ENCODE peak calls at places on chromosomes 5 and 9, in ten cellular contexts. M is adrenal gland, Z is suprapubic skin, L is IMR-90, H is breast epithelium, F is transverse colon, I is H1, Y is heart left ventricle, N is Peyer's patch, R is uterus. V is an unnamed sample. For H3K27me3, the result is how much of the 10 kb centered on the place peaks cover.

GRCh38 chr9:20200900-20201495 is 412.2 kb upstream of the SLC24A2 start:
- DNase-seq in M (no peak), Z (no peak), L (no peak), H (no peak), F (no peak), I (no peak), Y (no peak), N (no peak), R (no peak), V (no peak)

GRCh38 chr9:96491079-96491879 is 41.3 kb downstream of the HABP4 start:
- DNase-seq in M (peak), Z (no peak), L (peak), H (no peak), F (no peak), I (no peak), Y (no peak), N (no peak), R (no peak), V (no peak)

GRCh38 chr9:109880276-109881169 is 100.5 kb downstream of the PALM2AKAP2 start:
- DNase-seq in M (no peak), Z (no peak), L (peak), H (no peak), F (no peak), I (peak), Y (no peak), N (peak), R (no peak), V (no peak)

GRCh38 chr9:16275795-16276624 is 594.5 kb downstream of the BNC2 start:
- DNase-seq in M (no peak), Z (no peak), L (no peak), H (peak), F (no peak), I (no peak), Y (no peak), N (no peak), R (no peak), V (peak)

GRCh38 chr9:129635099-129635803 is 6.7 kb downstream of the ASB6 start:
- DNase-seq in M (no peak), Z (peak), L (no peak), H (no peak), F (no peak), I (no peak), Y (no peak), N (no peak), R (no peak), V (no peak)

GRCh38 chr5:138903113-138903789 is 28.1 kb upstream of the LRRTM2 start:
- DNase-seq in M (no peak), Z (no peak), L (peak), H (no peak), F (no peak), I (no peak), Y (no peak), N (no peak), R (no peak), V (no peak)

GRCh38 chr5:38994329-38994927 is 79.8 kb downstream of the RICTOR start:
- DNase-seq in M (peak), Z (no peak), L (peak), H (no peak), F (peak), I (no peak), Y (peak), N (peak), R (no peak), V (peak)

GRCh38 chr9:133759946-133760345 is 21.8 kb upstream of the SARDH start:
- DNase-seq in M (no peak), Z (peak), L (no peak), H (no peak), F (no peak), I (peak), Y (no peak), N (peak), R (no peak), V (no peak)

DNA sequence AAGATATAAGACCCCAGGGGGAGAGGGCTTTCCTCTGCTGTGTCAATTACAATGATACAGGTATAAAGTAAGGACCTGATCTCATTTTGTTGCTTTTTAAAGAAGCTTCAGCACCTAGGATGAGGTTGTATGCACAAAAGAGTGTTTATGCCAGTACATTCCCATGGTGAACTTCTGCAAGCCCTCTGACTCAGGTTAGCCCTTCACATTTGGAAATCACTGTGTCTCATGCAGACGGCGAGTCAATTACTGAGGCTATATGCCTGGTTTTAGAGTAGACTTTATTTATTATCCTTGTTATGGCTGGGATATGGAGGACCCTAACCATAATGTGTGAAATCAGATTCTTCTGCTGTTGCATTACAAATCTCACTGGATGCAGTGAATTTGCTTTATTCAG is 233.2 kb downstream of the ZNF608 start:
- DNase-seq in M (no peak), Z (no peak), L (peak), H (no peak), F (no peak), I (no peak), Y (no peak), N (no peak), R (no peak), V (no peak)
- TF ChIP-seq POLR2A in M (no peak), Z (no peak), L (no peak), H (no peak), F (no peak), I (no peak), Y (no peak), N (no peak), R (no peak), V (no peak)

GRCh38 chr9:130940693-130941576 is 1.9 kb upstream of the FIBCD1 start:
- DNase-seq in M (peak), Z (peak), L (peak), H (peak), F (peak), I (peak), Y (peak), N (peak), R (peak), V (peak)

GRCh38 chr9:130938652-130939404 is at the start of gene FIBCD1:
- DNase-seq in M (no peak), Z (no peak), L (peak), H (no peak), F (peak), I (peak), Y (no peak), N (peak), R (no peak), V (no peak)

GRCh38 chr9:130938184-130938651 is 829 bp downstream of the FIBCD1 start:
- DNase-seq in M (no peak), Z (no peak), L (no peak), H (no peak), F (no peak), I (peak), Y (no peak), N (no peak), R (no peak), V (no peak)

GRCh38 chr9:130939405-130939941 is 426 bp upstream of the FIBCD1 start:
- DNase-seq in M (no peak), Z (no peak), L (peak), H (no peak), F (no peak), I (peak), Y (no peak), N (no peak), R (no peak), V (no peak)

GRCh38 chr9:130940023-130940549 is 1.0 kb upstream of the FIBCD1 start:
- DNase-seq in M (no peak), Z (no peak), L (no peak), H (no peak), F (no peak), I (peak), Y (no peak), N (no peak), R (no peak), V (no peak)
- H3K27me3 ChIP-seq in M (under half), Z (half or more), L (under half), H (under half), F (half or more), I (under half), Y (half or more), N (under half), R (under half), V (under half)

GRCh38 chr5:149730620-149731331 is 666 bp downstream of the PPARGC1B start:
- DNase-seq in M (peak), Z (peak), L (no peak), H (peak), F (peak), I (peak), Y (peak), N (peak), R (peak), V (peak)
- TF ChIP-seq POLR2A in M (no peak), Z (no peak), L (no peak), H (no peak), F (peak), I (no peak), Y (no peak), N (no peak), R (no peak), V (no peak)

DNA sequence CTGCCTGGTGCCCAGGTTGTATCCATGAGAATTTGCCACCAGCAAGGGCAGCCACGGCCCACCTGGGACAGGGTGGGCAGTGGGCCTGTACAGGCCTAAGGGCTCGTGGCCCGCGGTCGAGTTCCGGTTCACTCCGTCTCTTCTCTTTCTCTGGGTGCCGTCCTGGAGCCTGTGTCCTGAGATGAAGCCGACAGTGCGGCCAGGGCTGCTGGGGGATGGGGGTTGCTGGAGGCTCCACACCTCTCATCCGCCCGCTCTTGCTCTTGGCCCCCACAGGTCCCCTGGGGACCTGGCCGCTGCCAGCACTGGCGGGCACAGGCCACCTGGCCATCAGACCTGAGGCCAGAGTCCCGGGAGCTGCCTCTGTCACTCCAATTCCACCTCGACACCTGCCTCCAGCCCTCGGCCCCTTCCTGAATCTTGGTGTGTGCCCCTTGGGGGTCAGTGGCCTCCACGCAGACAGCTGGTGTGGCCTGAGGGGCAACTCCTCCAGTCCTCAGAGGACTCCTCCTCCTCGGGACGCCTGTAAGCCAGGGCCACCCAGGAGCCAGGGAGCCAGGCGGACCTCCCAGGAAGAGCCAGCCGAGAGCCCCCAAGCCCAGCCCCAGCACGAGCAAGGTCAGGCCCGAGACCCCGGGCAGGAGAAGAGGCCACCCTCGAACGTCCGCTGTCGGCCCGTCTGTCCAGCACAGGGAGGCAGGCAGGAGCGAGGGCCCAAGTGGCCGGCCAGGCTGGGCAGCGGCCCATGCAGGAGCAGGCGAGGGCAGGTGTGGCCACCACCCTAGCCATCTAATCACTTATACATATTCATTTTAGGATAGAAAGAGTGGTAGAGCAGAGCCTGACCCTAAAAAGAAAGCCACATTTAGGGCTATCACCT is 5.2 kb downstream of the LRRC26 start:
- DNase-seq in M (no peak), Z (no peak), L (no peak), H (no peak), F (no peak), I (no peak), Y (no peak), N (no peak), R (no peak), V (no peak)
- H3K27me3 ChIP-seq in M (half or more), Z (half or more), L (half or more), H (under half), F (half or more), I (half or more), Y (half or more), N (under half), R (half or more), V (half or more)

GRCh38 chr9:112833081-112833480 is 57.6 kb downstream of the SLC46A2 start:
- DNase-seq in M (no peak), Z (no peak), L (no peak), H (peak), F (no peak), I (no peak), Y (no peak), N (no peak), R (no peak), V (no peak)
- TF ChIP-seq POLR2A in M (no peak), Z (no peak), L (no peak), H (no peak), F (no peak), I (no peak), Y (no peak), N (no peak), R (no peak), V (no peak)

GRCh38 chr9:127923046-127923445 is 6.2 kb upstream of the ST6GALNAC4 start:
- DNase-seq in M (no peak), Z (no peak), L (no peak), H (no peak), F (no peak), I (no peak), Y (no peak), N (no peak), R (no peak), V (no peak)

GRCh38 chr9:127924736-127925444 is 5.7 kb downstream of the PIP5KL1 start:
- DNase-seq in M (no peak), Z (no peak), L (no peak), H (no peak), F (no peak), I (no peak), Y (no peak), N (no peak), R (no peak), V (no peak)

GRCh38 chr9:127925959-127926949 is 4.3 kb downstream of the PIP5KL1 start:
- DNase-seq in M (no peak), Z (no peak), L (no peak), H (no peak), F (no peak), I (no peak), Y (no peak), N (no peak), R (no peak), V (no peak)

GRCh38 chr9:127921592-127922120 is 4.8 kb upstream of the ST6GALNAC4 start:
- DNase-seq in M (peak), Z (no peak), L (no peak), H (no peak), F (peak), I (peak), Y (peak), N (peak), R (peak), V (peak)

GRCh38 chr9:127923771-127924170 is 6.8 kb downstream of the PIP5KL1 start:
- DNase-seq in M (no peak), Z (no peak), L (peak), H (no peak), F (no peak), I (no peak), Y (no peak), N (no peak), R (no peak), V (no peak)
- H3K27me3 ChIP-seq in M (under half), Z (under half), L (under half), H (under half), F (half or more), I (under half), Y (under half), N (under half), R (under half), V (under half)

DNA sequence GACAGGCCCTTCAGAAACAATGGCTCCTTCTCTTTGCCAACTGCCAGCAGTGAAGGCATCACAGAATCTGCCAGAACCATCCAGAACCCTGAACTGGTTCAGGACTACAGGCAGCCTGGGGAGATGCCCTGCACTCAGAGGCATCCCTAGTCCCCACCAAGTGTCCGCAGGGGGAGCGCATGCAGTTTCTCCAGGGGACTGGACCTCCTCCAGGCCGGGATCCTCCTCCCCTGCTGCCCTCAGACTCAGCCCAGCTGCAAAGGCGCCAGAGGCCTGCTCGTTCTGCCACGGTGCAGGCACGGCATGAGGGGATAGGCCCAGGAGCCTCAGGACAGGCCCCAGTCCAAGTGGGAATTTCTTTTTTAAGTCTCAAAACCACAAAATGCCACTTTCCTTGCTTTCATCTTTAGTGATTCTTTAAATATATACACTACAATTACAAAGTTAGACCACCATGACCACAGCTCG is 72.0 kb downstream of the SEMA4D start:
- DNase-seq in M (no peak), Z (no peak), L (no peak), H (no peak), F (no peak), I (no peak), Y (no peak), N (no peak), R (no peak), V (no peak)
- TF ChIP-seq POLR2A in M (no peak), Z (no peak), L (no peak), H (no peak), F (no peak), I (no peak), Y (no peak), N (no peak), R (no peak), V (no peak)

V was measured in thyroid gland.